ENCODE peak calls at places on chromosome 3, in four cellular contexts. A, C, P and T are unnamed samples.

GRCh38 chr3:183664913-183665381 is 29.5 kb downstream of the KLHL24 start:
- DNase-seq in A (peak), C (no peak), P (peak), T (peak)

GRCh38 chr3:169145551-169145950 is 518.0 kb downstream of the MECOM start:
- DNase-seq in A (no peak), C (no peak), P (peak), T (no peak)

GRCh38 chr3:124063168-124063909 is 71.4 kb upstream of the ROPN1 start:
- DNase-seq in A (peak), C (no peak), P (no peak), T (peak)

GRCh38 chr3:165206454-165207266 is 10.5 kb upstream of the SLITRK3 start:
- DNase-seq in A (peak), C (peak), P (peak), T (peak)

GRCh38 chr3:132659370-132660055 is at the start of gene ACAD11:
- DNase-seq in A (peak), C (peak), P (peak), T (peak)

GRCh38 chr3:152376351-152377183 is 107.8 kb downstream of the MBNL1 start:
- DNase-seq in A (peak), C (no peak), P (peak), T (peak)

GRCh38 chr3:106025151-106025722 is 156.4 kb upstream of the CBLB start:
- DNase-seq in A (peak), C (no peak), P (no peak), T (peak)

GRCh38 chr3:192091831-192092230 is 630.9 kb downstream of the PYDC2 start:
- DNase-seq in A (peak), C (no peak), P (peak), T (peak)

GRCh38 chr3:66037986-66038369 is 740 bp downstream of the MAGI1 start:
- DNase-seq in A (no peak), C (peak), P (no peak), T (no peak)

GRCh38 chr3:156509209-156510174 is 45.4 kb downstream of the SSR3 start:
- DNase-seq in A (peak), C (no peak), P (peak), T (peak)

GRCh38 chr3:105812194-105812586 is 56.6 kb downstream of the CBLB start:
- DNase-seq in A (no peak), C (no peak), P (peak), T (peak)

GRCh38 chr3:127124135-127124534 is 68.8 kb upstream of the PRR23E start:
- DNase-seq in A (peak), C (no peak), P (peak), T (peak)

GRCh38 chr3:12229896-12230295 is 59.0 kb upstream of the PPARG start:
- DNase-seq in A (no peak), C (no peak), P (no peak), T (no peak)

GRCh38 chr3:141399979-141400971 is 32.0 kb downstream of the ZBTB38 start:
- DNase-seq in A (no peak), C (no peak), P (peak), T (peak)

GRCh38 chr3:150956376-150956775 is 16.2 kb downstream of the CLRN1 start:
- DNase-seq in A (peak), C (no peak), P (peak), T (peak)

GRCh38 chr3:82814660-82815059 is 1053.2 kb upstream of the GBE1 start:
- DNase-seq in A (no peak), C (peak), P (no peak), T (no peak)

GRCh38 chr3:169227911-169228310 is 435.6 kb downstream of the MECOM start:
- DNase-seq in A (peak), C (no peak), P (peak), T (no peak)

GRCh38 chr3:43523454-43524053 is 98.3 kb downstream of the ANO10 start:
- DNase-seq in A (no peak), C (no peak), P (no peak), T (peak)

GRCh38 chr3:27910456-27910855 is 188.3 kb upstream of the EOMES start:
- DNase-seq in A (no peak), C (peak), P (peak), T (no peak)

GRCh38 chr3:140522653-140523380 is 155.0 kb upstream of the TRIM42 start:
- DNase-seq in A (no peak), C (no peak), P (no peak), T (no peak)

GRCh38 chr3:196292281-196292923 is 4.9 kb upstream of the PCYT1A start:
- DNase-seq in A (no peak), C (no peak), P (no peak), T (no peak)

DNA sequence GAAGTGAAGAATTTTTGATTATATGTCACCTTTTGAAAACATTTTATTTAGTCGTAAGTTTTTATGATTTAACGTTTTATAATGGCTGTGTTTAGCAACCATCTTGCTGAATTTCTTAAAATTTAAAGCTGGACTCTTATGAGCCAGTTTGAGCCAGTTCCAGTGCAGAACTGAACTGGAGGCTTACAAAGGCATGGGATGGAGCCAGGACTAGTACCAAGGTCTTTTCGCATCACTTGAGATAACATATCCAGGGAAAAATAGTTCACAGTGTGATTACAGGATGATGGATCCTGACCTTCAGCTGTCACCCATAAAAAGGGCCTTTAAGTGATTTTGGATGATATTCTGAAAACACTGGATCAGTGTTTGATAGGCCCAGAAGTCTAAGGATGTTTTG is 51.0 kb downstream of the USP13 start:
- DNase-seq in A (no peak), C (no peak), P (no peak), T (no peak)
- TF ChIP-seq CTCF in A (no peak), C (no peak), P (no peak), T (no peak)

DNA sequence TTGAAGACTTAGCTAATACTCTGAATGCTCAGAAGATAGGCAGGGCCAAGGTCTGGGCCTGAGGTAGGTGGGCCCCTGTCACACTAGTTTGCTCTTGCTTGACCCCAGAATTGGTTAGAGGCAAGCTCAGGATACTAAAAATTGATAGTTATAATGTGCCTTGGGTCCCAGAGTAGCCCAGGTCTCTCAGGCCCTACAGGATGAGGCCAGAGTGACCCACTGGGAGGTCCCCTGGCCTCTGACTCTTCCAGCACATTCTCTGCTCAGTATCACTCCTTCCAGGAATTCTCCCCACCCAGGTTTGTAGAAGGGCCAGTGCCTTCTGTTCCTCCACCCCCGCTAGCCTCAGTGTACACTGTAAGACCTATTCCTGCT is 667 bp upstream of the KLHDC8B start:
- DNase-seq in A (no peak), C (no peak), P (no peak), T (no peak)
- H3K4me3 ChIP-seq in A (peak), C (peak), P (peak), T (peak)

DNA sequence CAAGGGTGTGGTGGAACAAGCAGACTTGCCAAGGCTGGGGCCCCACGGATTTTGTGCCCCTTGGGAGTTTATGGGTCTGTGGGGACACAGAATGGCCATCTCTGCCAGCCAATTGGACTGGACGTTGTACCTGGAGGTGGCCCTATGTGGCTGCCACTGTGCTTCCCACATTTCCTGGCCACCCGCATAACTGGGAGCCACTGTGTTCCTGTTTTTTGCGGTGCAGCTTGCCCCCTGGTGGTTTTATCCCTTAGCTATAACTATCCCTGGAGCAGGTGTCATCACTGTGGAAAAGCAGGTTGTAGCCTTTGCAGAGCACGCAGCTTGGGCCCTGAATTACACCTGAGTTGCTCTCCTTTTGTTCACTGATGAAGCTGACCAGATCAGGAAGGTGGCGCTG is 306.3 kb downstream of the ZPLD1 start:
- DNase-seq in A (no peak), C (no peak), P (no peak), T (no peak)
- TF ChIP-seq CTCF in A (no peak), C (peak), P (no peak), T (no peak)

DNA sequence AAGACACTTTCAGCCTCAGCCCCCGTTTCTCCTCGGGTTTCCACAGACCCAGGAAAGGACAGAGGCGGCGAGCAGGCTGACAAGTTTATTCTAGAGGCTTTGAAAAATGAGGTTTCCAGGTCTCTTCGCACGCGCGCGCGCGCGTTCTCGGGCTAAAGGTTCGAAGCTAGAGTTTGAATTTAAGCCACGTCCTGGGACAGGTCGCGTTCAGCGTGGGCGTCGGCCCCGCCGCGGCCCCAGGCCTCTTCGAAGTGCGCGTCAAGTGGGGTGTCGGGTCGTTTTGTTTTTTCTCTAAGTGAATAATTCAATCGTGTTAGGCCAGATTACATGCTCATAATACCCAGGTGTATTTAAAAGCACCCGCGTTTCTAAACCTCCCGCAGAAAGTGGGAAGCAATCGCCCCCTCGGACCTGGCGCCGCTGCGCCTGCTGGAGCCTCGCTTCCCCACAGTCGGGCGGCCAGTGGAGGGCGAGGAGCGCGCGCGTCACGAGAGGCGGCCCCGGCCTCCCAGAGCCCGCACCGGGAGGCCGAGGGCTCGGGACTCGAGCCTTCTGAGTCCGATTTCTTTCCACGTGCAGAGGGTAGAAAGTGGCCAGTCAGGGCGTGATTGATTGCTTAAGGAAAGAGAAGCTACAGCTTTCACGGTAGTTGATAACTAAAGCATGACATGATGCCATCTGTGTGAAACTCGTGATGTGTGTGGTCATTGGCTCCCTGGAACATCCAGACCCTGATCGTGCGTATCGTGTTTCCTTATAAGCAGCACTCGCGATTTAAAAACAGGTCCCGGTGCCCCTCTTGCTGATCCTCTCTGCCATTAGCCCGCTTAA is 15.8 kb upstream of the SOX2 start:
- DNase-seq in A (no peak), C (no peak), P (peak), T (no peak)
- H3K4me3 ChIP-seq in A (peak), C (peak), P (peak), T (peak)

GRCh38 chr3:58249358-58250092 is 11.9 kb downstream of the ABHD6 start:
- DNase-seq in A (peak), C (no peak), P (no peak), T (peak)
- TF ChIP-seq CTCF in A (peak), C (no peak), P (peak), T (peak)

GRCh38 chr3:170734043-170734736 is 135.8 kb downstream of the RPL22L1 start:
- DNase-seq in A (no peak), C (no peak), P (no peak), T (no peak)
- H3K4me3 ChIP-seq in A (peak), C (no peak), P (peak), T (no peak)

GRCh38 chr3:14121859-14122258 is 2.8 kb downstream of the CHCHD4 start:
- DNase-seq in A (no peak), C (no peak), P (no peak), T (no peak)
- TF ChIP-seq CTCF in A (no peak), C (no peak), P (no peak), T (no peak)

GRCh38 chr3:160447544-160447943 is 2.0 kb downstream of the TRIM59 start:
- DNase-seq in A (peak), C (no peak), P (peak), T (peak)
- H3K4me3 ChIP-seq in A (peak), C (no peak), P (peak), T (peak)

GRCh38 chr3:67640023-67640660 is 14.3 kb downstream of the SUCLG2 start:
- DNase-seq in A (peak), C (no peak), P (no peak), T (peak)

GRCh38 chr3:67635257-67635656 is 19.2 kb downstream of the SUCLG2 start:
- DNase-seq in A (peak), C (no peak), P (peak), T (peak)

GRCh38 chr3:67641451-67641850 is 13.0 kb downstream of the SUCLG2 start:
- DNase-seq in A (no peak), C (no peak), P (no peak), T (no peak)

GRCh38 chr3:67635806-67636205 is 18.6 kb downstream of the SUCLG2 start:
- DNase-seq in A (peak), C (no peak), P (peak), T (peak)

GRCh38 chr3:67637255-67637900 is 17.0 kb downstream of the SUCLG2 start:
- DNase-seq in A (no peak), C (no peak), P (no peak), T (no peak)
- TF ChIP-seq CTCF in A (no peak), C (no peak), P (no peak), T (no peak)